ENCODE peak calls at places on chromosomes 11 and 22, in ten cellular contexts. One of them, this sample, is unnamed.

GRCh38 chr11:126109941-126110731 is 47.5 kb upstream of the CDON start:
- DNase-seq in HuH-7.5: no peak
- DNase-seq in stimulated activated CD8-positive, alpha-beta memory T cell treated with anti-CD3 and anti-CD28 coated beads, Interleukin-15, amount 100 ng/mL, for 4 hours: no peak
- DNase-seq in NCI-H2107: no peak
- DNase-seq in amniotic stem cell: no peak
- DNase-seq in NCI-H748 treated with DMSO at 0.1 percent for 48 hours: no peak
- DNase-seq in HEK293T: no peak
- DNase-seq in NCI-H226: peak
- DNase-seq in T-cell: no peak
- DNase-seq in RCC 7860: peak
- DNase-seq in this sample: peak

GRCh38 chr11:126140106-126140931 is 71.1 kb downstream of the RPUSD4 start:
- DNase-seq in HEK293T: no peak
- DNase-seq in NCI-H748 treated with DMSO at 0.1 percent for 48 hours: no peak
- DNase-seq in RCC 7860: no peak
- DNase-seq in stimulated activated CD8-positive, alpha-beta memory T cell treated with anti-CD3 and anti-CD28 coated beads, Interleukin-15, amount 100 ng/mL, for 4 hours: no peak
- DNase-seq in NCI-H226: no peak
- DNase-seq in HuH-7.5: no peak
- DNase-seq in T-cell: no peak
- DNase-seq in amniotic stem cell: no peak
- DNase-seq in NCI-H2107: no peak
- DNase-seq in this sample: no peak

GRCh38 chr11:118033443-118033842 is 43.4 kb upstream of the TMPRSS4 start:
- DNase-seq in NCI-H2107: no peak
- DNase-seq in amniotic stem cell: no peak
- DNase-seq in HuH-7.5: no peak
- DNase-seq in NCI-H226: no peak
- DNase-seq in stimulated activated CD8-positive, alpha-beta memory T cell treated with anti-CD3 and anti-CD28 coated beads, Interleukin-15, amount 100 ng/mL, for 4 hours: no peak
- DNase-seq in RCC 7860: no peak
- DNase-seq in HEK293T: no peak
- DNase-seq in NCI-H748 treated with DMSO at 0.1 percent for 48 hours: no peak
- DNase-seq in T-cell: no peak
- DNase-seq in this sample: no peak

GRCh38 chr11:61080986-61081590 is 21.2 kb upstream of the CD5 start:
- DNase-seq in T-cell: no peak
- DNase-seq in stimulated activated CD8-positive, alpha-beta memory T cell treated with anti-CD3 and anti-CD28 coated beads, Interleukin-15, amount 100 ng/mL, for 4 hours: no peak
- DNase-seq in NCI-H2107: no peak
- DNase-seq in HEK293T: no peak
- DNase-seq in HuH-7.5: no peak
- DNase-seq in NCI-H226: no peak
- DNase-seq in NCI-H748 treated with DMSO at 0.1 percent for 48 hours: no peak
- DNase-seq in RCC 7860: no peak
- DNase-seq in amniotic stem cell: no peak
- DNase-seq in this sample: no peak

GRCh38 chr11:133778161-133778560 is 67.2 kb downstream of the SPATA19 start:
- DNase-seq in NCI-H748 treated with DMSO at 0.1 percent for 48 hours: no peak
- DNase-seq in HuH-7.5: no peak
- DNase-seq in T-cell: no peak
- DNase-seq in RCC 7860: no peak
- DNase-seq in stimulated activated CD8-positive, alpha-beta memory T cell treated with anti-CD3 and anti-CD28 coated beads, Interleukin-15, amount 100 ng/mL, for 4 hours: no peak
- DNase-seq in NCI-H2107: no peak
- DNase-seq in amniotic stem cell: no peak
- DNase-seq in HEK293T: no peak
- DNase-seq in NCI-H226: no peak
- DNase-seq in this sample: no peak

GRCh38 chr22:43303166-43303565 is 40.0 kb downstream of the SCUBE1 start:
- DNase-seq in NCI-H748 treated with DMSO at 0.1 percent for 48 hours: no peak
- DNase-seq in stimulated activated CD8-positive, alpha-beta memory T cell treated with anti-CD3 and anti-CD28 coated beads, Interleukin-15, amount 100 ng/mL, for 4 hours: no peak
- DNase-seq in NCI-H226: no peak
- DNase-seq in HEK293T: no peak
- DNase-seq in HuH-7.5: no peak
- DNase-seq in RCC 7860: no peak
- DNase-seq in T-cell: no peak
- DNase-seq in NCI-H2107: no peak
- DNase-seq in amniotic stem cell: no peak
- DNase-seq in this sample: no peak

GRCh38 chr22:21858025-21858764 is 9.2 kb downstream of the MAPK1 start:
- DNase-seq in stimulated activated CD8-positive, alpha-beta memory T cell treated with anti-CD3 and anti-CD28 coated beads, Interleukin-15, amount 100 ng/mL, for 4 hours: no peak
- DNase-seq in amniotic stem cell: no peak
- DNase-seq in NCI-H748 treated with DMSO at 0.1 percent for 48 hours: no peak
- DNase-seq in NCI-H226: no peak
- DNase-seq in HEK293T: no peak
- DNase-seq in T-cell: no peak
- DNase-seq in HuH-7.5: no peak
- DNase-seq in NCI-H2107: no peak
- DNase-seq in RCC 7860: no peak
- DNase-seq in this sample: no peak

GRCh38 chr11:1718326-1718725 is 21.3 kb downstream of the KRTAP5-6 start:
- DNase-seq in NCI-H2107: no peak
- DNase-seq in NCI-H748 treated with DMSO at 0.1 percent for 48 hours: no peak
- DNase-seq in stimulated activated CD8-positive, alpha-beta memory T cell treated with anti-CD3 and anti-CD28 coated beads, Interleukin-15, amount 100 ng/mL, for 4 hours: no peak
- DNase-seq in RCC 7860: no peak
- DNase-seq in HEK293T: no peak
- DNase-seq in NCI-H226: no peak
- DNase-seq in T-cell: no peak
- DNase-seq in amniotic stem cell: no peak
- DNase-seq in HuH-7.5: no peak
- DNase-seq in this sample: no peak

GRCh38 chr11:103183981-103184592 is 74.9 kb downstream of the DYNC2H1 start:
- DNase-seq in HuH-7.5: no peak
- DNase-seq in NCI-H748 treated with DMSO at 0.1 percent for 48 hours: no peak
- DNase-seq in HEK293T: no peak
- DNase-seq in stimulated activated CD8-positive, alpha-beta memory T cell treated with anti-CD3 and anti-CD28 coated beads, Interleukin-15, amount 100 ng/mL, for 4 hours: no peak
- DNase-seq in NCI-H226: no peak
- DNase-seq in amniotic stem cell: no peak
- DNase-seq in RCC 7860: no peak
- DNase-seq in T-cell: no peak
- DNase-seq in NCI-H2107: no peak
- DNase-seq in this sample: no peak

GRCh38 chr11:47918882-47919495 is 61.4 kb upstream of the PTPRJ start:
- DNase-seq in RCC 7860: peak
- DNase-seq in NCI-H748 treated with DMSO at 0.1 percent for 48 hours: no peak
- DNase-seq in NCI-H2107: no peak
- DNase-seq in NCI-H226: peak
- DNase-seq in T-cell: no peak
- DNase-seq in amniotic stem cell: peak
- DNase-seq in HEK293T: no peak
- DNase-seq in HuH-7.5: no peak
- DNase-seq in stimulated activated CD8-positive, alpha-beta memory T cell treated with anti-CD3 and anti-CD28 coated beads, Interleukin-15, amount 100 ng/mL, for 4 hours: no peak
- DNase-seq in this sample: no peak

GRCh38 chr11:119320593-119321524 is 3.9 kb upstream of the MCAM start:
- DNase-seq in stimulated activated CD8-positive, alpha-beta memory T cell treated with anti-CD3 and anti-CD28 coated beads, Interleukin-15, amount 100 ng/mL, for 4 hours: no peak
- DNase-seq in NCI-H226: peak
- DNase-seq in NCI-H2107: no peak
- DNase-seq in amniotic stem cell: no peak
- DNase-seq in HEK293T: peak
- DNase-seq in RCC 7860: no peak
- DNase-seq in HuH-7.5: peak
- DNase-seq in NCI-H748 treated with DMSO at 0.1 percent for 48 hours: no peak
- DNase-seq in T-cell: peak
- DNase-seq in this sample: no peak

GRCh38 chr11:68621826-68622225 is 62.5 kb upstream of the GAL start:
- DNase-seq in NCI-H226: no peak
- DNase-seq in T-cell: no peak
- DNase-seq in stimulated activated CD8-positive, alpha-beta memory T cell treated with anti-CD3 and anti-CD28 coated beads, Interleukin-15, amount 100 ng/mL, for 4 hours: no peak
- DNase-seq in amniotic stem cell: no peak
- DNase-seq in RCC 7860: no peak
- DNase-seq in HuH-7.5: no peak
- DNase-seq in HEK293T: no peak
- DNase-seq in NCI-H748 treated with DMSO at 0.1 percent for 48 hours: no peak
- DNase-seq in NCI-H2107: no peak
- DNase-seq in this sample: no peak

GRCh38 chr11:118514103-118514502 is 13.2 kb upstream of the TTC36 start:
- DNase-seq in NCI-H2107: no peak
- DNase-seq in amniotic stem cell: no peak
- DNase-seq in stimulated activated CD8-positive, alpha-beta memory T cell treated with anti-CD3 and anti-CD28 coated beads, Interleukin-15, amount 100 ng/mL, for 4 hours: no peak
- DNase-seq in NCI-H748 treated with DMSO at 0.1 percent for 48 hours: no peak
- DNase-seq in T-cell: no peak
- DNase-seq in HEK293T: no peak
- DNase-seq in HuH-7.5: no peak
- DNase-seq in RCC 7860: no peak
- DNase-seq in NCI-H226: no peak
- DNase-seq in this sample: no peak

GRCh38 chr11:86497310-86497709 is 122.6 kb downstream of the CCDC81 start:
- DNase-seq in T-cell: no peak
- DNase-seq in HEK293T: no peak
- DNase-seq in HuH-7.5: no peak
- DNase-seq in amniotic stem cell: no peak
- DNase-seq in stimulated activated CD8-positive, alpha-beta memory T cell treated with anti-CD3 and anti-CD28 coated beads, Interleukin-15, amount 100 ng/mL, for 4 hours: no peak
- DNase-seq in NCI-H226: peak
- DNase-seq in RCC 7860: peak
- DNase-seq in NCI-H748 treated with DMSO at 0.1 percent for 48 hours: no peak
- DNase-seq in NCI-H2107: no peak
- DNase-seq in this sample: no peak

GRCh38 chr22:37442537-37442936 is 15.3 kb upstream of the ELFN2 start:
- DNase-seq in T-cell: no peak
- DNase-seq in RCC 7860: peak
- DNase-seq in HEK293T: no peak
- DNase-seq in NCI-H2107: no peak
- DNase-seq in NCI-H226: peak
- DNase-seq in stimulated activated CD8-positive, alpha-beta memory T cell treated with anti-CD3 and anti-CD28 coated beads, Interleukin-15, amount 100 ng/mL, for 4 hours: no peak
- DNase-seq in amniotic stem cell: no peak
- DNase-seq in NCI-H748 treated with DMSO at 0.1 percent for 48 hours: no peak
- DNase-seq in HuH-7.5: no peak
- DNase-seq in this sample: no peak

GRCh38 chr11:100923555-100923954 is 206.1 kb downstream of the PGR start:
- DNase-seq in HuH-7.5: no peak
- DNase-seq in NCI-H748 treated with DMSO at 0.1 percent for 48 hours: no peak
- DNase-seq in RCC 7860: no peak
- DNase-seq in NCI-H2107: no peak
- DNase-seq in amniotic stem cell: no peak
- DNase-seq in HEK293T: no peak
- DNase-seq in NCI-H226: no peak
- DNase-seq in T-cell: no peak
- DNase-seq in stimulated activated CD8-positive, alpha-beta memory T cell treated with anti-CD3 and anti-CD28 coated beads, Interleukin-15, amount 100 ng/mL, for 4 hours: no peak
- DNase-seq in this sample: no peak

GRCh38 chr22:23478175-23478574 is 101.9 kb downstream of the IGLL1 start:
- DNase-seq in NCI-H748 treated with DMSO at 0.1 percent for 48 hours: no peak
- DNase-seq in HuH-7.5: no peak
- DNase-seq in NCI-H226: no peak
- DNase-seq in stimulated activated CD8-positive, alpha-beta memory T cell treated with anti-CD3 and anti-CD28 coated beads, Interleukin-15, amount 100 ng/mL, for 4 hours: no peak
- DNase-seq in HEK293T: no peak
- DNase-seq in NCI-H2107: no peak
- DNase-seq in amniotic stem cell: no peak
- DNase-seq in RCC 7860: peak
- DNase-seq in T-cell: no peak
- DNase-seq in this sample: no peak

GRCh38 chr11:113885897-113886296 is 10.5 kb upstream of the USP28 start:
- DNase-seq in HuH-7.5: no peak
- DNase-seq in RCC 7860: no peak
- DNase-seq in T-cell: no peak
- DNase-seq in stimulated activated CD8-positive, alpha-beta memory T cell treated with anti-CD3 and anti-CD28 coated beads, Interleukin-15, amount 100 ng/mL, for 4 hours: no peak
- DNase-seq in HEK293T: peak
- DNase-seq in NCI-H2107: peak
- DNase-seq in NCI-H226: peak
- DNase-seq in amniotic stem cell: no peak
- DNase-seq in NCI-H748 treated with DMSO at 0.1 percent for 48 hours: no peak
- DNase-seq in this sample: no peak

GRCh38 chr11:100671471-100671870 is 15.6 kb upstream of the ARHGAP42 start:
- DNase-seq in stimulated activated CD8-positive, alpha-beta memory T cell treated with anti-CD3 and anti-CD28 coated beads, Interleukin-15, amount 100 ng/mL, for 4 hours: no peak
- DNase-seq in amniotic stem cell: no peak
- DNase-seq in NCI-H748 treated with DMSO at 0.1 percent for 48 hours: no peak
- DNase-seq in NCI-H226: no peak
- DNase-seq in RCC 7860: no peak
- DNase-seq in T-cell: no peak
- DNase-seq in HEK293T: no peak
- DNase-seq in NCI-H2107: no peak
- DNase-seq in HuH-7.5: no peak
- DNase-seq in this sample: no peak

GRCh38 chr11:66820381-66820780 is 22.9 kb upstream of the RCE1 start:
- DNase-seq in NCI-H226: no peak
- DNase-seq in T-cell: no peak
- DNase-seq in HuH-7.5: no peak
- DNase-seq in NCI-H2107: no peak
- DNase-seq in amniotic stem cell: no peak
- DNase-seq in RCC 7860: no peak
- DNase-seq in NCI-H748 treated with DMSO at 0.1 percent for 48 hours: no peak
- DNase-seq in HEK293T: no peak
- DNase-seq in stimulated activated CD8-positive, alpha-beta memory T cell treated with anti-CD3 and anti-CD28 coated beads, Interleukin-15, amount 100 ng/mL, for 4 hours: no peak
- DNase-seq in this sample: no peak

GRCh38 chr11:59180168-59180567 is 8.2 kb downstream of the DTX4 start:
- DNase-seq in RCC 7860: no peak
- DNase-seq in HuH-7.5: no peak
- DNase-seq in NCI-H226: no peak
- DNase-seq in NCI-H748 treated with DMSO at 0.1 percent for 48 hours: no peak
- DNase-seq in HEK293T: no peak
- DNase-seq in stimulated activated CD8-positive, alpha-beta memory T cell treated with anti-CD3 and anti-CD28 coated beads, Interleukin-15, amount 100 ng/mL, for 4 hours: no peak
- DNase-seq in amniotic stem cell: no peak
- DNase-seq in NCI-H2107: no peak
- DNase-seq in T-cell: no peak
- DNase-seq in this sample: peak

GRCh38 chr11:70836071-70836470 is 416.3 kb downstream of the SHANK2 start:
- DNase-seq in NCI-H748 treated with DMSO at 0.1 percent for 48 hours: no peak
- DNase-seq in amniotic stem cell: no peak
- DNase-seq in stimulated activated CD8-positive, alpha-beta memory T cell treated with anti-CD3 and anti-CD28 coated beads, Interleukin-15, amount 100 ng/mL, for 4 hours: no peak
- DNase-seq in NCI-H2107: no peak
- DNase-seq in T-cell: no peak
- DNase-seq in NCI-H226: no peak
- DNase-seq in RCC 7860: no peak
- DNase-seq in HEK293T: no peak
- DNase-seq in HuH-7.5: no peak
- DNase-seq in this sample: no peak

GRCh38 chr11:14908214-14908880 is 16.3 kb upstream of the CYP2R1 start:
- DNase-seq in NCI-H2107: peak
- DNase-seq in HEK293T: peak
- DNase-seq in T-cell: peak
- DNase-seq in NCI-H748 treated with DMSO at 0.1 percent for 48 hours: peak
- DNase-seq in amniotic stem cell: peak
- DNase-seq in stimulated activated CD8-positive, alpha-beta memory T cell treated with anti-CD3 and anti-CD28 coated beads, Interleukin-15, amount 100 ng/mL, for 4 hours: no peak
- DNase-seq in HuH-7.5: no peak
- DNase-seq in NCI-H226: peak
- DNase-seq in RCC 7860: peak
- DNase-seq in this sample: no peak

GRCh38 chr11:85718126-85718943 is 32.3 kb upstream of the CCDC89 start:
- DNase-seq in stimulated activated CD8-positive, alpha-beta memory T cell treated with anti-CD3 and anti-CD28 coated beads, Interleukin-15, amount 100 ng/mL, for 4 hours: no peak
- DNase-seq in T-cell: no peak
- DNase-seq in amniotic stem cell: no peak
- DNase-seq in HuH-7.5: no peak
- DNase-seq in HEK293T: no peak
- DNase-seq in RCC 7860: no peak
- DNase-seq in NCI-H226: no peak
- DNase-seq in NCI-H2107: no peak
- DNase-seq in NCI-H748 treated with DMSO at 0.1 percent for 48 hours: no peak
- DNase-seq in this sample: peak

GRCh38 chr11:4191031-4191571 is 96.5 kb downstream of the RRM1 start:
- DNase-seq in RCC 7860: no peak
- DNase-seq in T-cell: no peak
- DNase-seq in NCI-H226: no peak
- DNase-seq in stimulated activated CD8-positive, alpha-beta memory T cell treated with anti-CD3 and anti-CD28 coated beads, Interleukin-15, amount 100 ng/mL, for 4 hours: no peak
- DNase-seq in NCI-H748 treated with DMSO at 0.1 percent for 48 hours: no peak
- DNase-seq in NCI-H2107: no peak
- DNase-seq in amniotic stem cell: no peak
- DNase-seq in HEK293T: no peak
- DNase-seq in HuH-7.5: no peak
- DNase-seq in this sample: no peak

GRCh38 chr22:30422481-30423295 is 2.9 kb upstream of the MTFP1 start:
- DNase-seq in HuH-7.5: no peak
- DNase-seq in NCI-H2107: no peak
- DNase-seq in stimulated activated CD8-positive, alpha-beta memory T cell treated with anti-CD3 and anti-CD28 coated beads, Interleukin-15, amount 100 ng/mL, for 4 hours: no peak
- DNase-seq in T-cell: no peak
- DNase-seq in HEK293T: no peak
- DNase-seq in NCI-H748 treated with DMSO at 0.1 percent for 48 hours: peak
- DNase-seq in RCC 7860: peak
- DNase-seq in NCI-H226: peak
- DNase-seq in amniotic stem cell: peak
- DNase-seq in this sample: no peak

GRCh38 chr22:29030618-29031235 is 30.9 kb downstream of the C22orf31 start:
- DNase-seq in NCI-H2107: no peak
- DNase-seq in NCI-H748 treated with DMSO at 0.1 percent for 48 hours: no peak
- DNase-seq in stimulated activated CD8-positive, alpha-beta memory T cell treated with anti-CD3 and anti-CD28 coated beads, Interleukin-15, amount 100 ng/mL, for 4 hours: no peak
- DNase-seq in HuH-7.5: peak
- DNase-seq in amniotic stem cell: no peak
- DNase-seq in HEK293T: peak
- DNase-seq in T-cell: no peak
- DNase-seq in NCI-H226: peak
- DNase-seq in RCC 7860: peak
- DNase-seq in this sample: peak

GRCh38 chr11:11313426-11313825 is 39.6 kb downstream of the CSNK2A3 start:
- DNase-seq in NCI-H226: peak
- DNase-seq in NCI-H2107: no peak
- DNase-seq in T-cell: no peak
- DNase-seq in HEK293T: no peak
- DNase-seq in amniotic stem cell: no peak
- DNase-seq in RCC 7860: peak
- DNase-seq in stimulated activated CD8-positive, alpha-beta memory T cell treated with anti-CD3 and anti-CD28 coated beads, Interleukin-15, amount 100 ng/mL, for 4 hours: no peak
- DNase-seq in NCI-H748 treated with DMSO at 0.1 percent for 48 hours: no peak
- DNase-seq in HuH-7.5: no peak
- DNase-seq in this sample: no peak

This sample was measured in putamen.